ENCODE peak calls at places on chromosome 13, in five cellular contexts. Z, L, B, W and A are unnamed samples.

GRCh38 chr13:23790591-23791170 is 98.5 kb downstream of the MIPEP start:
- DNase-seq in Z (no peak), W (no peak), L (no peak), B (no peak), A (no peak)

GRCh38 chr13:80037505-80037888 is 303.4 kb downstream of the SPRY2 start:
- DNase-seq in Z (no peak), W (no peak), L (no peak), B (no peak), A (no peak)

GRCh38 chr13:113542751-113543424 is 41.7 kb upstream of the TFDP1 start:
- DNase-seq in B (no peak), L (no peak), Z (no peak), W (no peak), A (no peak)

GRCh38 chr13:27795718-27796019 is 3.4 kb downstream of the GSX1 start:
- DNase-seq in B (no peak), L (no peak), W (no peak), Z (no peak), A (no peak)

GRCh38 chr13:20136781-20137703 is 23.8 kb downstream of the GJA3 start:
- DNase-seq in W (no peak), B (no peak), Z (no peak), L (no peak), A (peak)

GRCh38 chr13:29754486-29754806 is 96.0 kb downstream of the UBL3 start:
- DNase-seq in Z (no peak), W (no peak), L (peak), B (no peak), A (peak)

GRCh38 chr13:39385621-39386231 is 217.3 kb downstream of the LHFPL6 start:
- DNase-seq in W (no peak), B (no peak), Z (no peak), L (peak), A (no peak)

GRCh38 chr13:28475916-28476725 is 18.8 kb downstream of the FLT1 start:
- DNase-seq in W (peak), L (no peak), B (no peak), Z (no peak), A (no peak)

GRCh38 chr13:29991343-29991742 is 140.9 kb upstream of the UBL3 start:
- DNase-seq in B (no peak), W (no peak), L (no peak), Z (no peak), A (no peak)

GRCh38 chr13:52786747-52787146 is 47.1 kb upstream of the CNMD start:
- DNase-seq in L (no peak), W (no peak), Z (no peak), B (no peak), A (no peak)

GRCh38 chr13:49444517-49445395 is 682 bp downstream of the SETDB2 start:
- DNase-seq in Z (no peak), B (no peak), W (peak), L (peak), A (peak)

GRCh38 chr13:110108348-110109139 is 198.4 kb downstream of the COL4A1 start:
- DNase-seq in Z (no peak), B (peak), L (peak), W (peak), A (peak)

GRCh38 chr13:66489172-66489571 is 741.0 kb downstream of the PCDH9 start:
- DNase-seq in B (no peak), L (no peak), Z (no peak), W (no peak), A (no peak)

GRCh38 chr13:32883501-32883900 is 132.7 kb upstream of the KL start:
- DNase-seq in B (no peak), L (no peak), W (no peak), Z (no peak), A (no peak)

GRCh38 chr13:66780814-66781213 is 449.3 kb downstream of the PCDH9 start:
- DNase-seq in Z (no peak), W (no peak), B (no peak), L (no peak), A (no peak)

GRCh38 chr13:44132710-44133109 is 240.9 kb upstream of the SERP2 start:
- DNase-seq in B (peak), Z (no peak), L (no peak), W (peak), A (no peak)

GRCh38 chr13:31495336-31495735 is 244.0 kb upstream of the RXFP2 start:
- DNase-seq in W (peak), Z (no peak), B (no peak), L (no peak), A (no peak)

GRCh38 chr13:95403349-95404140 is 102.3 kb upstream of the ABCC4 start:
- DNase-seq in B (no peak), Z (no peak), W (no peak), L (peak), A (no peak)

GRCh38 chr13:100394005-100394695 is 194.4 kb downstream of the GGACT start:
- DNase-seq in Z (no peak), W (peak), L (no peak), B (no peak), A (no peak)

GRCh38 chr13:99389520-99390304 is 82.5 kb upstream of the GPR183 start:
- DNase-seq in Z (no peak), W (no peak), L (no peak), B (no peak), A (no peak)

GRCh38 chr13:24694907-24695306 is 14.7 kb downstream of the ATP12A start:
- DNase-seq in W (no peak), L (no peak), Z (no peak), B (no peak), A (no peak)